ENCODE peak calls at places on chromosomes 11 and 22, in seven cellular contexts. U is HCT116, C is K562, O is transverse colon, Z is prostate gland, F is GM23338, G is Panc1. I is an unnamed sample.
A peak's percentile ranks its signal among the peaks of the same experiment; 100 is the strongest.

GRCh38 chr11:123430736-123431356 is 777 bp downstream of the GRAMD1B start:
- DNase-seq in F (peak; percentile 81), O (peak; percentile 72), G (no peak), Z (peak; percentile 19), U (no peak), C (no peak), I (peak; percentile 79)

GRCh38 chr11:803770-804598 is 1.0 kb downstream of the PIDD1 start:
- DNase-seq in U (no peak), C (no peak), Z (no peak), G (no peak), F (no peak), O (no peak), I (peak; percentile 80)

GRCh38 chr11:33766085-33766484 is 8.2 kb downstream of the FBXO3 start:
- DNase-seq in Z (no peak), U (no peak), C (no peak), G (no peak), O (no peak), F (no peak), I (no peak)

GRCh38 chr11:123268118-123268517 is 73.1 kb upstream of the CLMP start:
- DNase-seq in F (no peak), Z (peak; percentile 6), O (no peak), G (no peak), U (no peak), C (no peak), I (no peak)

GRCh38 chr11:78659326-78660319 is 85.0 kb upstream of the NARS2 start:
- DNase-seq in C (no peak), O (no peak), F (no peak), U (no peak), G (no peak), Z (peak; percentile 61), I (no peak)

GRCh38 chr11:16959528-16960100 is 54.6 kb downstream of the PLEKHA7 start:
- DNase-seq in C (no peak), U (no peak), Z (no peak), F (no peak), O (no peak), G (no peak), I (no peak)

GRCh38 chr11:33310720-33311500 is 53.7 kb downstream of the HIPK3 start:
- DNase-seq in Z (no peak), F (peak; percentile 59), C (no peak), U (no peak), O (no peak), G (no peak), I (no peak)

GRCh38 chr11:102157219-102157618 is 47.0 kb downstream of the YAP1 start:
- DNase-seq in F (no peak), C (no peak), U (no peak), G (no peak), O (peak; percentile 72), Z (peak; percentile 64), I (no peak)

GRCh38 chr11:134036484-134037092 is 32.3 kb upstream of the JAM3 start:
- DNase-seq in U (no peak), G (no peak), F (peak; percentile 78), O (no peak), C (no peak), Z (no peak), I (no peak)

GRCh38 chr22:45946805-45947600 is 30.0 kb downstream of the WNT7B start:
- DNase-seq in G (no peak), O (no peak), U (no peak), F (no peak), Z (no peak), C (no peak), I (peak; percentile 58)

GRCh38 chr11:32885556-32885955 is 7.1 kb upstream of the QSER1 start:
- DNase-seq in C (no peak), F (peak; percentile 46), Z (no peak), G (no peak), O (no peak), U (no peak), I (no peak)

GRCh38 chr22:45876136-45877035 is 100.6 kb downstream of the WNT7B start:
- DNase-seq in U (no peak), O (peak; percentile 4), Z (no peak), F (no peak), G (no peak), C (no peak), I (peak; percentile 46)

GRCh38 chr11:60288531-60288930 is 8.1 kb downstream of the MS4A4A start:
- DNase-seq in G (no peak), O (no peak), C (no peak), U (no peak), F (no peak), Z (no peak), I (no peak)

GRCh38 chr11:111229604-111230003 is 15.9 kb upstream of the POU2AF2 start:
- DNase-seq in F (no peak), U (no peak), C (no peak), Z (no peak), G (no peak), O (no peak), I (no peak)

GRCh38 chr11:65439331-65440181 is 17.0 kb downstream of the NEAT1 start:
- DNase-seq in Z (no peak), O (no peak), U (no peak), G (no peak), C (no peak), F (no peak), I (no peak)

GRCh38 chr11:84714316-84714780 is 912.8 kb downstream of the DLG2 start:
- DNase-seq in Z (peak; percentile 40), F (peak; percentile 91), G (peak; percentile 2), C (peak; percentile 27), U (peak; percentile 12), O (peak; percentile 65), I (no peak)

GRCh38 chr11:68373189-68373809 is 60.9 kb downstream of the LRP5 start:
- DNase-seq in C (no peak), U (no peak), G (no peak), F (no peak), O (no peak), Z (no peak), I (peak; percentile 80)

GRCh38 chr11:46285594-46286033 is 8.2 kb downstream of the CREB3L1 start:
- DNase-seq in F (peak; percentile 52), C (no peak), U (no peak), Z (no peak), O (no peak), G (no peak), I (no peak)

GRCh38 chr11:3738241-3738640 is 59.1 kb downstream of the NUP98 start:
- DNase-seq in U (no peak), Z (no peak), G (no peak), C (no peak), F (no peak), O (no peak), I (no peak)

GRCh38 chr22:28247667-28248363 is 328.8 kb upstream of the PITPNB start:
- DNase-seq in U (no peak), O (no peak), G (no peak), F (no peak), Z (no peak), C (peak; percentile 52), I (no peak)

GRCh38 chr22:40628354-40629042 is 8.0 kb downstream of the MRTFA start:
- DNase-seq in U (no peak), Z (no peak), C (no peak), O (no peak), F (no peak), G (no peak), I (no peak)

GRCh38 chr11:65652511-65653228 is 10.0 kb downstream of the RELA start:
- DNase-seq in U (peak; percentile 71), O (peak; percentile 96), Z (peak; percentile 84), G (peak; percentile 70), C (peak; percentile 95), F (peak; percentile 93), I (peak; percentile 100)

GRCh38 chr11:78548911-78549572 is 25.6 kb downstream of the NARS2 start:
- DNase-seq in C (no peak), U (no peak), O (no peak), Z (no peak), G (no peak), F (no peak), I (no peak)

GRCh38 chr22:39148727-39149535 is 3.5 kb downstream of the CBX7 start:
- DNase-seq in F (peak; percentile 83), O (peak; percentile 72), G (no peak), C (no peak), U (no peak), Z (no peak), I (peak; percentile 89)

GRCh38 chr11:124302756-124303155 is 11.0 kb downstream of the OR8D1 start:
- DNase-seq in O (no peak), G (no peak), F (peak; percentile 47), Z (no peak), U (no peak), C (no peak), I (no peak)

GRCh38 chr11:9862981-9863380 is 199.1 kb downstream of the SWAP70 start:
- DNase-seq in C (no peak), O (no peak), G (no peak), U (no peak), Z (no peak), F (peak; percentile 53), I (no peak)

GRCh38 chr11:109486129-109486528 is 64.1 kb downstream of the C11orf87 start:
- DNase-seq in F (no peak), G (no peak), Z (no peak), O (no peak), U (no peak), C (no peak), I (no peak)

GRCh38 chr22:23274146-23274526 is 93.8 kb downstream of the BCR start:
- DNase-seq in Z (no peak), C (peak; percentile 17), G (no peak), F (no peak), U (no peak), O (no peak), I (no peak)
- H3K4me3 ChIP-seq in Z (no peak overlapping the region), C (no peak overlapping the region), G (no peak overlapping the region), F (no peak overlapping the region), U (no peak overlapping the region), O (no peak overlapping the region), I (no peak overlapping the region)

GRCh38 chr22:25012743-25013142 is 60.2 kb downstream of the KIAA1671 start:
- DNase-seq in G (no peak), F (no peak), O (no peak), Z (no peak), C (no peak), U (no peak), I (no peak)
- TF ChIP-seq POLR2AphosphoS5 in G (no peak), F (no peak), O (no peak), Z (no peak), C (no peak), U (no peak), I (no peak)

GRCh38 chr11:74956387-74956786 is 7.3 kb downstream of the SPCS2 start:
- DNase-seq in C (no peak), Z (no peak), U (no peak), G (no peak), O (no peak), F (no peak), I (no peak)
- H3K4me3 ChIP-seq in C (no peak overlapping the region), Z (no peak overlapping the region), U (no peak overlapping the region), G (no peak overlapping the region), O (no peak overlapping the region), F (no peak overlapping the region), I (no peak overlapping the region)

GRCh38 chr22:42584364-42584940 is 30.2 kb downstream of the POLDIP3 start:
- DNase-seq in Z (no peak), U (no peak), F (no peak), C (no peak), G (no peak), O (no peak), I (no peak)

GRCh38 chr22:42581762-42582716 is 28.3 kb downstream of the SERHL2 start:
- DNase-seq in O (peak; percentile 81), F (peak; percentile 85), G (peak; percentile 7), U (peak; percentile 21), Z (peak; percentile 74), C (peak; percentile 87), I (peak; percentile 77)

GRCh38 chr22:42582987-42583386 is 29.2 kb downstream of the SERHL2 start:
- DNase-seq in F (no peak), C (no peak), O (no peak), G (no peak), U (no peak), Z (no peak), I (no peak)

GRCh38 chr22:42585096-42585495 is 29.6 kb downstream of the POLDIP3 start:
- DNase-seq in F (no peak), Z (no peak), C (no peak), O (no peak), G (no peak), U (no peak), I (no peak)
- TF ChIP-seq POLR2AphosphoS5 in F (no peak), Z (no peak), C (no peak), O (no peak), G (no peak), U (no peak), I (no peak)

I was measured in upper lobe of left lung.